ENCODE peak calls at places on chromosomes 16 and 17, in eight cellular contexts. J is AG04450; T is heart left ventricle; K is BJ; P is mucosa of descending colon; L is endodermal cell; I is CD8-positive, alpha-beta T cell; Y is tibial nerve. R is an unnamed sample.

GRCh38 chr16:66603537-66604375 is 748 bp upstream of the CMTM3 start:
- DNase-seq in L (no peak), T (peak; percentile 77), I (peak; percentile 67), K (peak; percentile 31), Y (peak; percentile 51), P (peak; percentile 88), J (no peak), R (no peak)

GRCh38 chr17:57313276-57313835 is 57.0 kb downstream of the MSI2 start:
- DNase-seq in J (no peak), L (peak; percentile 61), P (no peak), Y (no peak), K (no peak), T (no peak), I (no peak), R (no peak)

GRCh38 chr17:69967910-69968411 is 107.1 kb upstream of the KCNJ16 start:
- DNase-seq in I (no peak), K (peak; percentile 93), T (no peak), Y (no peak), L (no peak), P (no peak), J (peak; percentile 80), R (no peak)

GRCh38 chr16:66606000-66606751 is 1.7 kb downstream of the CMTM3 start:
- DNase-seq in Y (no peak), I (no peak), K (no peak), T (peak; percentile 34), J (no peak), L (no peak), P (no peak), R (no peak)

GRCh38 chr16:74577882-74578366 is 29.0 kb downstream of the GLG1 start:
- DNase-seq in L (no peak), K (peak; percentile 50), I (no peak), P (no peak), Y (no peak), J (peak; percentile 34), T (no peak), R (no peak)

GRCh38 chr16:81556715-81557284 is 112.2 kb downstream of the CMIP start:
- DNase-seq in K (no peak), T (no peak), P (no peak), L (no peak), Y (no peak), I (no peak), J (no peak), R (no peak)

GRCh38 chr17:61475726-61476125 is 23.5 kb downstream of the TBX4 start:
- DNase-seq in T (no peak), K (no peak), Y (no peak), I (no peak), L (peak; percentile 24), P (no peak), J (no peak), R (no peak)

GRCh38 chr17:78472035-78472905 is 93.8 kb downstream of the PGS1 start:
- DNase-seq in L (peak; percentile 44), K (no peak), I (no peak), P (no peak), Y (no peak), J (no peak), T (no peak), R (no peak)

GRCh38 chr17:35892091-35892637 is 12.0 kb upstream of the CCL5 start:
- DNase-seq in P (no peak), K (no peak), I (peak; percentile 61), L (no peak), Y (no peak), T (no peak), J (no peak), R (no peak)

GRCh38 chr17:10156579-10157488 is 41.6 kb downstream of the GAS7 start:
- DNase-seq in I (peak; percentile 10), P (peak; percentile 66), J (no peak), K (no peak), L (peak; percentile 55), Y (peak; percentile 63), T (peak; percentile 74), R (no peak)

GRCh38 chr16:4785758-4786433 is 2.2 kb downstream of the SEPTIN12 start:
- DNase-seq in Y (no peak), T (no peak), L (no peak), K (no peak), P (no peak), J (no peak), I (no peak), R (no peak)

GRCh38 chr17:51617876-51618455 is 357.6 kb downstream of the UTP18 start:
- DNase-seq in I (no peak), P (no peak), Y (no peak), K (no peak), T (no peak), J (no peak), L (no peak), R (no peak)

GRCh38 chr16:16143038-16143763 is 80.1 kb downstream of the ABCC6 start:
- DNase-seq in Y (no peak), P (no peak), K (no peak), L (peak; percentile 84), J (no peak), T (no peak), I (no peak), R (peak; percentile 57)

DNA sequence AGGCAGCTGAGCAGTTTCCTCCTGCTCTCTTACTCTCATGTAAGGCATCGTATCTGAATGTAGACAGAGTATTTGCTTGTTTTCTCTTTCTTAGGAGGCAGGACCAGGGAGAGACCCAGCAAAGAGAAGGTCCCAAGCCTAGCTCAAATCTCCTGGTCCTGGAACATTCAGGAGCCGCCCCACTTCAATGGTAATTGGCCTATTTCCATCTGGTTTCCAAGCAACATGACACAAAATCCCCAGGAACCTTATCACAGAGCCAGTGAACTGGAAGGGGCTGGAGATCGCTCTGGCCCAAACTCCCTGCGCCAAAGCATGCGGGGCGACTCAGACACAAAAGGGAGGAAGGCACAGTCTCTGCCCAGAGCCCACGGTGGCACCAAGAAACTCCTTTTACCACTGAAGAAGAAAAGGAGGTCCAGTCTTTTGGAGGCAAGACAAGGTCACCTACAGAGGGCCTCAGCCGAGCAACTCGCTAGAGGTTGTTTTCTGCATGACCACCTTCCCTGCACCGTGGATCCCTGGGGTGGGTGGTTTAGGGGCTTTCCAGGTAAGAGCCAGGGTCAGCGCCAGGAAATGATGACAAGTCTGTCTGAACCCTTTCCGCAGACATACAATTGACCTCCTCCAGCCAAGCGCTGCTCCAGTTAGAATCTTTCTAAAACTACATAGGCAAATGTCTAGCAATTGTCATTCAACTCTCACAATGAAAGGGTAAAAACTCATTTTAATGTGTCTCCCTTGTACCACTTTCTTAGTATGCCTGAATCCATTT is 394.7 kb downstream of the SOX9 start:
- DNase-seq in J (no peak), Y (no peak), P (no peak), I (no peak), K (no peak), T (no peak), L (no peak), R (peak; percentile 51)
- H3K4me3 ChIP-seq in J (peak overlapping the region; percentile 50), Y (no peak overlapping the region), P (no peak overlapping the region), I (no peak overlapping the region), K (no peak overlapping the region), T (no peak overlapping the region), L (no peak overlapping the region), R (peak overlapping the region; percentile 33)

DNA sequence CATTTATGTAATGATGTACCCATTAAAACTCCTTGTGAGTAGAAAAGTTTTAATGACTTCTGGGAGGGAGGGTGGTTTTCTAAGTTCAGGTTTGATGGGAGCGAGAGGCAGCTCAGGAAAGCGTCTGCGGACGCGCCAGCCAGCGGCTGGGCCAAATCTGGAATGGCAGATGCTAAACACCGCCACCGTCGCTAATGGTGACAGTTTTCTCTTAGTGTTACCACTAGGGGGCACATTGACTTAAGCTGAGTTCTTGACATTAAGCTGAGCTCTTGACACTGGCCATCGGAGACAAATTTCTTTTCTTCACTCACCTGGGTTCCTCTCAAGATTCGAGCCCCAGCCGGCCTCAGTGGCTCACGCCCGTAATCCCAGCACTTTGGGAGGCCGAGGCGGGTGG is 6.7 kb downstream of the TRPV1 start:
- DNase-seq in T (no peak), Y (no peak), I (no peak), K (no peak), L (peak; percentile 86), P (no peak), J (no peak), R (no peak)
- TF ChIP-seq CTCF in T (peak; percentile 50), Y (no peak), I (no peak), K (peak; percentile 27), L (peak; percentile 78), P (no peak), J (peak; percentile 25), R (peak; percentile 48)

GRCh38 chr16:26189496-26190005 is 497.8 kb downstream of the HS3ST4 start:
- DNase-seq in K (no peak), J (no peak), T (no peak), P (no peak), Y (no peak), I (no peak), L (no peak), R (no peak)

DNA sequence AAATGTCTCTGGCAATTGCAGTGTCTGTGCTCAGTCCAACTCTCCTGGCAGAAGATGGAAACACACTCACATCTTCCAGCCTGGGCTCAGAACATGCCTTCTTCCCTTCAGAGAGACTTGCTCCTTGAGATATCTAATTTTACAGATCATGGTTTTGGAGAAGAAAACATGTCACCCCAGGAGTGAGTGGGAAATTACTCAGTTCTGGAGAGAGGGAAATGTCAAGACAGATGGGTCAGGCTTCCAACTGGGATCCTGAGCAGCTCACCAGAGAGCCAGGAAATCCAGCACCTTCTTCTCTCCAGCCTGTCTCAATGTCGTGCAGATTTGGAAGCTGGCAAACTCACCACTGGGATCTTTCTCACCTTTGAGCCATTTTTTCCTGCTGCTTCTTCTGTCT is 494.5 kb downstream of the HS3ST4 start:
- DNase-seq in K (no peak), L (no peak), J (no peak), P (no peak), I (no peak), Y (no peak), T (no peak), R (no peak)
- H3K4me3 ChIP-seq in K (no peak overlapping the region), L (no peak overlapping the region), J (no peak overlapping the region), P (no peak overlapping the region), I (no peak overlapping the region), Y (no peak overlapping the region), T (no peak overlapping the region), R (no peak overlapping the region)

GRCh38 chr17:6698004-6698403 is 15.2 kb downstream of the SLC13A5 start:
- DNase-seq in Y (no peak), J (no peak), L (no peak), P (no peak), K (no peak), T (no peak), I (no peak), R (no peak)

GRCh38 chr17:6695565-6695964 is 17.6 kb downstream of the SLC13A5 start:
- DNase-seq in Y (no peak), J (no peak), L (no peak), I (no peak), K (no peak), T (no peak), P (no peak), R (no peak)

GRCh38 chr17:6696906-6697305 is 16.3 kb downstream of the SLC13A5 start:
- DNase-seq in P (no peak), Y (no peak), J (no peak), L (peak; percentile 35), I (no peak), K (no peak), T (no peak), R (no peak)

GRCh38 chr17:6690641-6691040 is 22.5 kb downstream of the SLC13A5 start:
- DNase-seq in I (no peak), K (no peak), L (no peak), T (no peak), J (no peak), P (no peak), Y (no peak), R (no peak)

DNA sequence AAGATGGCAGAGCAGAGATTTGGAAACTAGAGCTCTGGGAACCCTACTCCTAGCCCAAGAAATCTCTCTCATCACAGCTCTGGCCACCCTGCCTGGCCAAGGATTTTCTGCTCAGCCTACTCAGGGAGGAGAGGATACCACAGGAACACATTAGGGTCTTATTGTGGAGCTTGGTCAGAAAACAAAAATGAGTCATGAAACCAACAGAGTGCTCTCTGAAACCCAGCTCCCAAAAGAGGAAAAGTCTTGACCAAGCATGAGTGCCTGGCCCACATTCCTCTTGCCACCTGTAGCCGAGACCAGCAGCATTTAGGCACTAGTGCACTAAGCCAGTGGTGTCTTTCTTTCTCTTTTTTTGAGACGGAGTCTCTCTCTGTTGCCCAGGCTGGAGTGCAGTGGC is 18.1 kb downstream of the SLC13A5 start:
- DNase-seq in P (no peak), T (no peak), J (no peak), K (no peak), I (no peak), L (no peak), Y (no peak), R (no peak)
- TF ChIP-seq CTCF in P (no peak), T (no peak), J (no peak), K (no peak), I (no peak), L (no peak), Y (no peak), R (no peak)